ENCODE peak calls at places on chromosomes 13 and 19, in ten cellular contexts. D is Peyer's patch, R is body of pancreas, M is breast epithelium, Q is right lobe of liver, I is stomach, C is adrenal gland, W is esophagus squamous epithelium, N is endothelial cell of umbilical vein, P is A549. T is an unnamed sample.

GRCh38 chr19:21109116-21109515 is 27.1 kb downstream of the ZNF714 start:
- DNase-seq in P (no peak), D (no peak), R (no peak), Q (no peak), W (no peak), I (no peak), C (peak), N (no peak), M (no peak), T (no peak)

GRCh38 chr13:46845146-46845545 is 48.2 kb upstream of the ESD start:
- DNase-seq in W (no peak), I (no peak), R (no peak), N (no peak), Q (no peak), C (no peak), P (no peak), D (no peak), M (no peak), T (no peak)

GRCh38 chr13:76512676-76513277 is 373.4 kb downstream of the KCTD12 start:
- DNase-seq in P (peak), R (no peak), I (no peak), C (no peak), N (peak), W (no peak), D (no peak), Q (no peak), M (no peak), T (no peak)

GRCh38 chr19:46372901-46373572 is 26.1 kb downstream of the PPP5C start:
- DNase-seq in I (no peak), R (peak), W (no peak), Q (peak), C (no peak), D (no peak), N (peak), M (no peak), P (peak), T (no peak)

GRCh38 chr19:48135411-48135810 is 24.8 kb upstream of the PLA2G4C start:
- DNase-seq in R (peak), N (peak), W (no peak), I (no peak), M (no peak), P (no peak), Q (no peak), C (no peak), D (no peak), T (no peak)

GRCh38 chr19:33242129-33242528 is 16.5 kb upstream of the SLC7A10 start:
- DNase-seq in R (no peak), N (no peak), P (no peak), Q (no peak), D (no peak), C (no peak), W (no peak), M (no peak), I (no peak), T (no peak)

GRCh38 chr19:6340493-6341201 is 7.2 kb upstream of the ACER1 start:
- DNase-seq in D (no peak), I (no peak), Q (no peak), N (no peak), P (no peak), M (no peak), W (no peak), R (no peak), C (no peak), T (no peak)

GRCh38 chr13:98468352-98468751 is 108.6 kb downstream of the STK24 start:
- DNase-seq in D (no peak), P (no peak), N (no peak), I (no peak), C (no peak), M (no peak), Q (no peak), R (no peak), W (no peak), T (no peak)

GRCh38 chr13:54091884-54092283 is 1063.3 kb downstream of the OLFM4 start:
- DNase-seq in R (no peak), I (no peak), D (no peak), C (no peak), Q (no peak), N (no peak), P (no peak), M (no peak), W (no peak), T (no peak)

GRCh38 chr19:15195381-15195964 is 5.3 kb downstream of the NOTCH3 start:
- DNase-seq in N (no peak), M (peak), D (no peak), W (no peak), R (peak), C (peak), P (no peak), I (peak), Q (no peak), T (no peak)

DNA sequence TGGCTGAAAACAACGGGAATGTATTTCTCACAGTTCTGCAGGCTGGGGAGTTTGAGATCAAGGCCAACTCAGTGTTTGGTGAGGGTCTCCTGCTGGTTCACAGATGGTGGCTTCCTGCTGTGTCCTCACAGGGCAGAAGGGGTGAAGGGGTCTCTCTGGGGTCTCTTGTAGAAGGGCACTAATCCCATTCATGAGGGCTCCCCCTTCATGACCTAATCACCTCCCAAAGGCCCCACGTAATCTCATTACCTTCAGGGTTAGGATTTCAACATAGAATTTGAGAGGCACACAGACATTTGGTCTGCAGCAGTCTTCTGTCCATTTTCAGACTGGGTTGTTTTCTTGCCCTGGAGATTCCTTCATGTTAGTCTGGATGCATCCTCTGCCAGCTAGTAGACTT is 11.6 kb downstream of the ZNF444 start:
- DNase-seq in Q (no peak), C (no peak), W (no peak), M (no peak), R (no peak), I (no peak), N (no peak), P (no peak), D (no peak), T (no peak)
- TF ChIP-seq POLR2A in Q (no peak), C (no peak), W (no peak), M (no peak), R (no peak), I (no peak), N (no peak), P (no peak), D (no peak), T (no peak)

GRCh38 chr19:4504297-4504701 is 14.0 kb downstream of the PLIN4 start:
- DNase-seq in M (no peak), Q (no peak), C (no peak), R (no peak), P (no peak), I (no peak), N (no peak), D (no peak), W (no peak), T (no peak)

GRCh38 chr19:4501691-4502090 is 16.6 kb downstream of the PLIN4 start:
- DNase-seq in M (no peak), W (no peak), I (no peak), Q (no peak), P (no peak), N (no peak), R (no peak), D (no peak), C (no peak), T (no peak)

GRCh38 chr19:4504874-4505569 is 13.3 kb downstream of the PLIN4 start:
- DNase-seq in N (no peak), R (no peak), Q (no peak), I (no peak), W (no peak), M (no peak), C (no peak), P (no peak), D (no peak), T (no peak)

GRCh38 chr19:4502282-4503223 is 15.7 kb downstream of the PLIN4 start:
- DNase-seq in W (no peak), D (no peak), Q (no peak), N (no peak), C (no peak), R (no peak), P (no peak), I (no peak), M (no peak), T (no peak)

DNA sequence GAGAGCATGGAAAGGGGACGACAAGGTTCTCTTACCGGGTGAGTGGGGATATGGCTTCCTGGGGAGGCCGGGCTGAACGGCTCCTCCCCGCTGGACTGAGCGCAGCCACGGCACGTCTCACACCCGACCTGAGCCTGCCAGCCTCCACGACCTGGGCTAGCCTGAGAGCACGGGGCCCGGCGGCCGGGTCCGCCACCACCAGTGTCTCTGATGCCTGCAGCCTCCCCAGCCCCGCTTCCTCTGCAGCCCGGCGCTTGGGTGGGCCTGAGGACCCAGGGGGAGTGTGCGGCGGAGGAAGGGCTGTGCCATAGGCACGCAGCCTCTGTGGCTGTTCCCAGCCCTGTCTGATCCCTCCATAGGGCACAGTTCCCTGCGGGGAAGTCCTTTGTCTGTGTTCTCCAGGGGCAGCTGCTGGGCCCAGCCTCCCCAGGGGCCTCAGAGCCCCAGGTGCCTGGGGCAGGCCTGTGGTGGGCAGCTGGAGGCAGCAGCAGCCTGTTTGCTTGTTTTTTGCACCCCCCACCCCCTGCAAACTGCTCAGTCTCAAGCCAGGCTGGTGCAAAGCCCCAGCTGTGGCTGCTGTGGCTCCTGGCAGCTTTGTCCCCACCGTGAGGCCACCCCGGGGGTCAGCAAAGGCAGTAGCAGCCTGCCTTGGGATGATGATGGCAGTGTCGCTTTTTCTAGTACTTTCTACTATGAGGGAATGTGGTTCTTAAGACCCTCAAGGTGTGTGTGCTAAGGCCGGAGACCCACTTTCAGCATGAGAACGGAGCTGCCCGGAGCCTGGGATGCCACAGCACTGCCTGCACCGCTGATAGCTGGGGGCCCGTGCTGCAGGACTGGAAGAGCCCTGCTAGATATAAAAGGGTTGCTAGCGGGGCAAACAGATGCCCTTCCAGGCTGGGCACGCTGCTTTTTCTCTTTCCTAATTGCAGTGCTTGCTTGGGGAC is 14.8 kb downstream of the PLIN4 start:
- DNase-seq in D (no peak), R (no peak), M (no peak), I (no peak), W (no peak), N (no peak), C (no peak), P (no peak), Q (no peak), T (no peak)
- H3K27ac ChIP-seq in D (no peak), R (no peak), M (no peak), I (peak), W (no peak), N (no peak), C (no peak), P (no peak), Q (no peak), T (peak)

DNA sequence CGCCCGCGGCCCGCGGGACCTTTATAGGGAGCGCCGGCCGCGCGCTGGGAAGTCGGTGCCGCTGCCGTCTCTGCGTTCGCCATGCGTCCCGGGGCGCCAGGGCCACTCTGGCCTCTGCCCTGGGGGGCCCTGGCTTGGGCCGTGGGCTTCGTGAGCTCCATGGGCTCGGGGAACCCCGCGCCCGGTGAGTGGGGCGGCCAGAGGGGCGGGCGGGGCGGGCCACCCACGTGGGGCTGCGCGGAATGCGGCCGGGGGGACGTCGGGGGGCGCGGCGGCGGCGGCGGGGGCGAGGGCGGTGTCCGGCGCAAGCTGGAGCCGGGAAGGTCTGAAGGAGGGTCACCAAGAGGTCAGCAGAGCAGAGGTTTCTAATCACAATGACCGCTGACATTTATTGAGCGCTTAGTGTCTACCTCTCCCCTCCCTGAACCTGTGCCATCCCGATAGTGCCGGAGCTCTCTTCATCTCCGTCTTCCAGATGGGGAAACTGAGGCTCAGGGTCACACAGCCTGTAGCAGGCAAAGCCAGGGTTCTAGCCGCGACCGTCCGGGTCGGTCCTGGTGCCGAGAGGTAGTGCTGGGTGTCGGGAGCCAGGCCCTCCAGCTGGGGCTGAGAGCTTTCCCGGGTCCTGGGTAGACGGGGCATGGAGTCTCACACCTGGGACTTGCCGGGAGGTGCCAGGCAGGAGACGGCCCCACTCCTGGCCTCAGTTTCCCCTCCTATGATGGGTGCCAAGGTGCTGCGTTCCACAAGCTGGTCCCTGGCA is at the start of gene FSTL3:
- DNase-seq in D (no peak), N (no peak), W (no peak), P (peak), I (no peak), R (no peak), C (no peak), M (no peak), Q (no peak), T (no peak)
- H3K4me3 ChIP-seq in D (peak), N (peak), W (peak), P (peak), I (peak), R (no peak), C (peak), M (peak), Q (peak), T (peak)

GRCh38 chr13:100674363-100674847 is at the start of gene TMTC4:
- DNase-seq in W (no peak), M (no peak), R (no peak), C (no peak), Q (no peak), D (peak), I (no peak), P (peak), N (no peak), T (no peak)

GRCh38 chr13:100675660-100676129 is 1.1 kb upstream of the TMTC4 start:
- DNase-seq in Q (no peak), C (no peak), D (no peak), I (no peak), W (no peak), R (no peak), N (no peak), P (no peak), M (no peak), T (no peak)

GRCh38 chr13:100673831-100674362 is 698 bp downstream of the TMTC4 start:
- DNase-seq in Q (no peak), C (peak), R (peak), D (peak), W (no peak), P (peak), N (peak), M (no peak), I (peak), T (peak)

GRCh38 chr13:100673376-100673830 is 1.2 kb downstream of the TMTC4 start:
- DNase-seq in D (no peak), C (no peak), R (peak), Q (no peak), P (no peak), M (no peak), I (no peak), W (no peak), N (no peak), T (no peak)

DNA sequence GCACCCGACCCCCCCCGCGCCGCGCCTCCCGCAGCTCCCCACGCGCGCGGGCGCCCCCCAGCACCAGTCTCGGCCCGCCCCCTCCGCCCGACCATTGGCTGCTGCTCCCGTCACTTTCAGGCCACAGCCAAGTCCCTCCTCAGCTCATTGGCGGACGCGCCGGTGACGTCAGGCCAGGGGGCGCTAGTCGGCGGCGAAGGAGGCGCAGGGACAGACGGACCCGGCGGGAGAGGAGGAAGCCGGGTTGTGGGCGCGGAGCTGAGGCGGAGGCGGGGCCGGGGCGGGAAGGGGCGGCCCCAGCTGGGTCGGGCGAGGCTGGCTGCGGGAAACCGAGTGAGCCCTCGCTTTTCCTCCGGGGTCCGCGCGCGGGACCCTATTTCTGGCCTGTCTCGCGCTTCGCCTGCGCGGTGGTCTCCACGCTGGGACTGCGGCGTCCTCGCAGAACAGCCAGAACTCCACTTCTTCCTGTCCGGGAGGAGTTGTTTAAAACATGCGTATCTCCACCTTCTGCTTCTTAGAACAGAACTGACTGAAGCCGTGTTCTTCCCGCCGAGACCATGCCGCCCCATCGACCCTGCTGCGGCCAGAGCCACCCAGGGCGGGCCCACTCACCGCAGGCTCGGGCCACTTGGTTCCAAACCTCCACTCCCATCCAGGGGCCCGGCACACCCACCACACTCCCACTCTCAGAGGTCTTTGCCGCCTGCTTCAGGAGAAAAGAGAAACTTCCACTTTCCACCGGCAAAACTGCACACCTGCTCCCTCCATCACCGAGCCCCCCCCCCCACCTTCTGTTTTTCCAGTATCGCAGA is 459 bp upstream of the TMTC4 start:
- DNase-seq in D (peak), M (peak), C (peak), I (peak), P (peak), N (peak), Q (peak), W (peak), R (peak), T (peak)
- TF ChIP-seq POLR2A in D (peak), M (peak), C (peak), I (peak), P (peak), N (no peak), Q (peak), W (peak), R (peak), T (peak)

GRCh38 chr19:11324079-11324661 is 15.3 kb downstream of the RAB3D start:
- DNase-seq in Q (peak), C (peak), N (peak), M (peak), R (peak), I (peak), P (peak), D (peak), W (peak), T (peak)

GRCh38 chr19:11323601-11324078 is 15.8 kb downstream of the RAB3D start:
- DNase-seq in M (no peak), N (no peak), W (no peak), R (no peak), I (no peak), P (no peak), C (no peak), Q (no peak), D (no peak), T (no peak)

GRCh38 chr19:11324748-11325389 is 14.6 kb downstream of the RAB3D start:
- DNase-seq in R (no peak), D (no peak), W (no peak), N (no peak), P (no peak), Q (no peak), C (no peak), M (no peak), I (no peak), T (no peak)

GRCh38 chr19:11322269-11323024 is 17.0 kb downstream of the RAB3D start:
- DNase-seq in N (no peak), M (no peak), W (no peak), D (no peak), I (no peak), R (no peak), P (no peak), Q (no peak), C (no peak), T (no peak)

DNA sequence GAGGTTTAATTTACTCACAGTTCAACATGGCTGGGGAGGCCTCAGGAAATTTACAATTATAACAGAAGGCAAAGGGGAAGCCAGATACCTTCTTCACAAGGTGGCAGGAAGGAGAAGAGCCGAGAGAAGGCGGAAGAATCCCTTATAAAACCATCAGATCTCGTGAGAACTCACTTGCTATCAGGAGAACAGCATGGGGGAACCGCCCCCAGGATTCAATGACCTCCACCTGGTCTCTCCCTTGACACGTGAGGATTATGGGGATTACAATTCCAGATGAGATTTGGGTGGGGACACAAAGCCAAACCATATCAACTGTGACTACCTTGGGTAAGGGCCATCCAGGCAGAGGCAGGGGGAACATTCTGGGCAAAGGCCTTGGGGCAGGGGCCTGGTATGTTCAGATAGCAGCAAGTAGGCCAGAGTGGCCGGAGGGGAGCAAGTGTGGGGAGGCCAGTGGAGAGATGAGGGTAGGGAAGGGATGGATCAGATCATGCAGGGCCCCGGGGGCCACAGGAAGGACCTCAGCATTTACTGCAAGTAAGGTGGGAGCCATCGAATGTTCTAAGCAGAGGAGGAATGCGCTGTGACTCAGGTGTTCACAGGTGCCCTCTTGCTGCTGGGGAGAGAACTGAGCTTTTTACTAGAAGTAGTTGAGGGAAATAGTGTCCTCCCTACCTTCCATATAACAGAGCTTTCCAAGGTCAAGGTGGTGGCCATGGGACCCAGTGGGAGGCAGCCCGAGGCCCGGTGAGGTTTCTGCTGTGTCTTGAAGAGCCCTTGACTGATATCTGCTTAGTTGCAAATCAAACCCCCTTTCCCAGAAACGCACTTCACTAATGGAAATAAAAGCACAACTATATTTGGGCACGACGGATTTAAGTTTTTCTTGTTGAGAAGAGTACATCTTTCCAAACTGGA is 18.0 kb downstream of the RAB3D start:
- DNase-seq in I (no peak), D (no peak), R (no peak), Q (no peak), M (no peak), C (no peak), N (no peak), W (no peak), P (no peak), T (no peak)
- H3K27ac ChIP-seq in I (peak), D (no peak), R (no peak), Q (no peak), M (peak), C (no peak), N (no peak), W (no peak), P (peak), T (no peak)

T was measured in gastrocnemius medialis.